ENCODE peak calls at places on chromosomes 13 and 19, in six cellular contexts. Z, H, D, A, N and X are unnamed samples.

GRCh38 chr13:75473472-75473871 is 8.5 kb downstream of the TBC1D4 start:
- DNase-seq in D (no peak), Z (peak; percentile 74), A (no peak), N (no peak), H (no peak), X (no peak)

GRCh38 chr13:91278291-91278690 is 69.2 kb upstream of the MIR17HG start:
- DNase-seq in N (no peak), D (no peak), H (no peak), Z (no peak), A (no peak), X (no peak)

GRCh38 chr13:43180837-43181236 is 157.5 kb downstream of the DNAJC15 start:
- DNase-seq in N (no peak), D (no peak), A (peak; percentile 86), H (no peak), Z (no peak), X (no peak)

GRCh38 chr13:38641164-38641948 is 45.5 kb upstream of the FREM2 start:
- DNase-seq in D (no peak), A (no peak), N (no peak), Z (no peak), H (peak; percentile 5), X (no peak)

GRCh38 chr19:8361921-8362793 is 1.8 kb upstream of the ANGPTL4 start:
- DNase-seq in Z (peak; percentile 98), A (peak; percentile 98), N (peak; percentile 95), H (no peak), D (peak; percentile 99), X (peak; percentile 96)

GRCh38 chr13:90455861-90456260 is 891.6 kb upstream of the MIR17HG start:
- DNase-seq in N (no peak), H (no peak), D (no peak), Z (no peak), A (no peak), X (no peak)

GRCh38 chr13:40371531-40372125 is 294.8 kb downstream of the FOXO1 start:
- DNase-seq in N (no peak), H (no peak), A (no peak), D (no peak), Z (no peak), X (no peak)

GRCh38 chr13:26878465-26878864 is 117.9 kb upstream of the GPR12 start:
- DNase-seq in A (no peak), D (no peak), N (no peak), H (no peak), Z (no peak), X (no peak)

GRCh38 chr13:72255908-72256307 is 388.9 kb upstream of the DACH1 start:
- DNase-seq in N (no peak), D (peak; percentile 64), Z (no peak), A (no peak), H (no peak), X (peak; percentile 54)

GRCh38 chr19:2661615-2662014 is 40.9 kb downstream of the GNG7 start:
- DNase-seq in N (no peak), Z (no peak), D (no peak), H (no peak), A (no peak), X (no peak)

GRCh38 chr19:3046621-3047306 is 15.5 kb downstream of the TLE5 start:
- DNase-seq in H (peak; percentile 84), Z (no peak), N (no peak), D (no peak), A (no peak), X (no peak)

DNA sequence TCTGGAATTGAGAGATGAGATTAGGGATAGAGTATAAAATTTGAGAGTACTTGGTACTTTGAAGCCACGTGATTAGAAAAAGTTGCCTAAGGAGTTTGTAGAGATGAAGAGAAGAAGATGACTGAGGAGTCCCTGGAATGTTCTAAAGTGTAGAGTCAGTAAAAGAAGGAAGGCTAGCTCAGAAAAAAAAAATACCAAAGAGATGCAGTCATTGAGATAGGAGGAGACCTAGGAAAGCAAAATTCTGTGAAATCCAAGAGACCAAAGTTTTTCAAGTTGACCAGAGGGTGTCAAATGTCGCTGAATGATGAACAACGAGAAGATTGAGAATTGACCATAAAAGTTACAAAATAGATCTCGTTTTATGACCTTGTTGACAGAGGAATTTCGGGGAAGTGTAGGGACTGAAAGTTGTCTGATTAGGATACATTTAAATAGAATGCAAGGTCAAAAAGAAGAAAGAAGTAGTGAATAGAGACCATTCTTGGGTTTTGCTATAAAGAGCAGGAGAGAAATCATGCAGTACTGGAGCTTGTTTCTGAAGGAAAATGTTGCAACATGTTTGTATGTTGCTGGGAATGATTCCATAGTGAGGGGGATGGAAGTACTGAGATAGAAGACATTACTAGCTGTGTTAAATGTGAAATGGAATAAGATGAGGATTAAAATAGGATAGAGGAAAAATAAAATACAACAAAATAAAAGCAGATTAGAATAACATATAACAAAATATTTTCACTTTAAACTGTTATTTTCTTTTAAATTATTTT is 30.2 kb upstream of the HTR2A start:
- DNase-seq in Z (peak; percentile 66), N (no peak), H (no peak), A (no peak), D (no peak), X (peak; percentile 44)
- H3K27ac ChIP-seq in Z (no peak overlapping the region), N (no peak overlapping the region), H (no peak overlapping the region), A (no peak overlapping the region), D (no peak overlapping the region), X (no peak overlapping the region)

GRCh38 chr19:11267316-11268085 is 5.2 kb upstream of the DOCK6 start:
- DNase-seq in D (no peak), H (peak; percentile 10), N (no peak), A (no peak), Z (peak; percentile 74), X (no peak)
- H3K4me1 ChIP-seq in D (peaks cover 27% of the 10 kb centered on the region), H (peaks cover 16% of the 10 kb centered on the region), N (peaks cover 3% of the 10 kb centered on the region), A (peaks cover 33% of the 10 kb centered on the region), Z (no peaks in the 10 kb centered on the region), X (peaks cover 19% of the 10 kb centered on the region)

DNA sequence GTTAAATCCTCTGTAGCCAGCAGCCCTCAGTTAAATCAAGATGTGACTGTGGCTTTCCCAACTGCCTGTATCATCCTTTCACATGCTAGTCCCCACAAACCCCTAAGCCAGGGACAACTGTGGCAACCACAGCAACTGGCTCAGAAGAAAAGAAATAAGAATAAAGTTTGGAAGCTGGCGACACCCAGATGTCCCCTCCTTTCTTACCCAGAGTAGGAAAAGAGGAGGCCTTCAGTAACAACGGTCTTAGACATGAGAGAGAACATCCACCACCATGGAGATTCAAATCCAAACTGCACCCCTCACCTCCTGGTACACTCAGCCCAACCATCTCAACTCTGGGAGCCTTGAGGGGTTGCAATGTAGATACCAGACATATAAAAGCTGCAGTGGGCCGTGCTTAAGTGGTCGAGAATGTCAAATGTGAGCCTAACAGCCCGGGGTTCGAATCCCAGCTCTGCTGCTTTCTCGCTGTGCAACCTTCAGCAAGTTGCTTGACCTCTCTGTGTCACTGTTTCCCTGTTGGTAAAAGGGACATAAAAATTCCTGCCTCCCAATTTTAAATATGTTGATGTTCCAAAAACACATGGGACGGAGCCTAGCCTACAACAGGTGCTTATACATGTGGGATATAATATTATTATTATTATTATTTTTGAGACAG is 23.8 kb downstream of the ZNRF4 start:
- DNase-seq in Z (peak; percentile 58), A (no peak), N (no peak), D (no peak), H (no peak), X (no peak)
- TF ChIP-seq CTCF in Z (no peak), A (no peak), N (no peak), D (no peak), H (no peak), X (no peak)

DNA sequence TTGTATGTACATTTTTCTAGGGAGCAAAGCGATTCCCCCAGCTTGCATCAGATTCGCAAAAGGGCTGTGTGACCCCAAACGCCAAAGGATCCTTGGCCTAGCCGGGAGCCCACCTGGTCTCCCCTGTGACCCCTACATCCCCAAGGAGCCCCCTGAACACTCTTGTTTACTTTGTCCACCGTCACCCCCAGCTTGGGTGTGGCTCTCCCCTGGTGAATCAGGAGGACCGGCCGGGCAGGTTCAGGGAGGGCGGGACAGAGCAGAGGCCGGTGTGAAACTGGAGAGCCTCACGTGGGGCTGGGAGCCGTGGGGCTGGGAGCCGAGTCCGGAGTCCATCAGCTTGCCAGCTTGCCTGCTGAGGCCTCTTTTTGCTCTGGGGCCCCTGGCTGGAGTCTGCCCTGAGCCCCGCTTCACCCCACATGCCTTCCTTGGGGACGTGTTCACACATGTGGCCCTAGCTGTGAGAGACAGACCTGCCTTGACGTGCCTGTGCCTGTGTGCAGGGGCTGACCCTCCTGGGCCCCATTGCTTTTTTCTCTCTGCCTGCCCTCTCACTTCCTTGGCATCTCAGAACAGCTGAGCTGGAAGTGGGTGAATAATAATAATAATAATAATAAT is 2.0 kb downstream of the ITPKC start:
- DNase-seq in Z (peak; percentile 92), D (peak; percentile 94), A (no peak), N (peak; percentile 84), H (peak; percentile 62), X (peak; percentile 91)
- H3K27ac ChIP-seq in Z (peak overlapping the region; percentile 100), D (peak overlapping the region; percentile 100), A (peak overlapping the region; percentile 99), N (peak overlapping the region; percentile 95), H (peak overlapping the region; percentile 80), X (peak overlapping the region; percentile 100)

GRCh38 chr19:39953915-39954314 is 17.1 kb upstream of the PSMC4 start:
- DNase-seq in A (no peak), D (no peak), H (no peak), Z (no peak), N (no peak), X (no peak)
- H3K4me1 ChIP-seq in A (no peaks in the 10 kb centered on the region), D (no peaks in the 10 kb centered on the region), H (no peaks in the 10 kb centered on the region), Z (no peaks in the 10 kb centered on the region), N (no peaks in the 10 kb centered on the region), X (no peaks in the 10 kb centered on the region)

DNA sequence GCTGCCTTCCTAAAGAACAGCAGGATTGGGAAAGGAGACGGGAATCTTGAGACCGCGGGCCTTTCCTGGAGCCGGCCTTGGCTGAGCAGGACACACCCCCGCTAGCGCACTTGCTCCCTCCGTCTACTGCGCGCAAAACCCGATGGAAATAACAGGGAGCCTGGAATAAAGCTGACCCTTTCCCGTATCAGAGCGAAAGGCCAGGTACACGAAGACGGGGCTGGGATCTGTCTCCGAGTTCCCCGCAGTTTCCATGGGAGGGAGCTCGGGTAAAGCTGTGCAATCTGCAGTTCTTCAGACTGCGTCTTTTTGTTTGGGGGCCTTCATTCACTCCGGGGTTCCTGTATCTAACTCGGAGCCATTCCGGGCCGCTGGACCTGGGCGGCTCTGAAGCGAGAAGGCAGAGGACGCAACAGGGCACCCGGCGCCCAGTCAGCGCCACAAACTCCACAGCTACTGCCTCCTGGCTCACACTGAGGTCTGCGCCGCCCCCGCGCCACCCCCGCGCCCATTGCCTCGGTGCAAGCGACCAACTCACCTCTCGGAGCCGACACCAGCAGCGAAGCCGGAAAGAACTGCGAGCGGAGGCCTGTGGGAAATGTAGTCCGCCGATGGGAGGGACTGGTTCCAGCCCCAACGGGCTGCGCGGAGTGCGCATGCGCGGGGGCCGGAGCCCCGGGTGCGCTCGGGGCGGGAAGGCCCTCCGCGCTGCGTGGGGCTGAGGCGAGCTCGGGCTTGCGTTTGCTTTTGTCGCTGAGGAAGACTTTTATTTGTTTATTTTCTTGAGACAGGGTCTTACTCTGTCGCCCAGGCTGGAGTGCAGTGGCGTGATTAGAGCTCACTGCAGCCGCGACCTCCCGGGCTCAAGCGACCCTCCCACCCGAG is at the start of gene ZFP14:
- DNase-seq in N (peak; percentile 95), D (peak; percentile 93), A (peak; percentile 97), H (peak; percentile 98), Z (peak; percentile 99), X (peak; percentile 79)
- TF ChIP-seq CTCF in N (no peak), D (no peak), A (peak; percentile 18), H (peak; percentile 43), Z (peak; percentile 24), X (peak; percentile 61)